ENCODE peak calls at places on chromosomes 1 and 21, in nine cellular contexts. H is testis, A is adrenal gland, V is ovary, B is tibial nerve, M is IMR-90, N is body of pancreas, S is heart left ventricle, R is stomach. L is an unnamed sample.

GRCh38 chr21:46560568-46561447 is 44.1 kb downstream of the S100B start:
- DNase-seq in H (no peak), A (no peak), V (no peak), B (no peak), M (no peak), N (no peak), S (no peak), R (peak; percentile 18), L (no peak)

GRCh38 chr1:187999973-188000372 is 1171.2 kb downstream of the PLA2G4A start:
- DNase-seq in H (no peak), A (no peak), V (no peak), B (no peak), M (peak; percentile 17), N (no peak), S (no peak), R (no peak), L (no peak)

GRCh38 chr1:17027900-17028299 is 16.2 kb upstream of the ATP13A2 start:
- DNase-seq in H (no peak), A (no peak), V (no peak), B (no peak), M (no peak), N (peak; percentile 89), S (no peak), R (no peak), L (no peak)

GRCh38 chr1:45037456-45037855 is 25.4 kb downstream of the UROD start:
- DNase-seq in H (peak; percentile 67), A (peak; percentile 58), V (no peak), B (no peak), M (peak; percentile 29), N (no peak), S (no peak), R (no peak), L (no peak)

GRCh38 chr1:221880182-221880581 is 138.3 kb upstream of the DUSP10 start:
- DNase-seq in H (no peak), A (no peak), V (no peak), B (no peak), M (peak; percentile 25), N (no peak), S (no peak), R (no peak), L (no peak)

GRCh38 chr1:93206567-93206954 is 26.0 kb downstream of the CCDC18 start:
- DNase-seq in H (no peak), A (no peak), V (no peak), B (no peak), M (no peak), N (no peak), S (no peak), R (no peak), L (no peak)

GRCh38 chr1:55696891-55697290 is 481.7 kb upstream of the USP24 start:
- DNase-seq in H (no peak), A (no peak), V (no peak), B (no peak), M (peak; percentile 32), N (no peak), S (no peak), R (no peak), L (no peak)

GRCh38 chr1:81974222-81974841 is 173.6 kb downstream of the ADGRL2 start:
- DNase-seq in H (no peak), A (no peak), V (no peak), B (no peak), M (no peak), N (no peak), S (no peak), R (no peak), L (no peak)

GRCh38 chr1:165235777-165236285 is 120.7 kb downstream of the LMX1A start:
- DNase-seq in H (peak; percentile 22), A (no peak), V (no peak), B (no peak), M (no peak), N (peak; percentile 12), S (no peak), R (no peak), L (no peak)

GRCh38 chr1:15915991-15916390 is 59.9 kb downstream of the ZBTB17 start:
- DNase-seq in H (no peak), A (no peak), V (no peak), B (no peak), M (peak; percentile 41), N (no peak), S (no peak), R (no peak), L (no peak)

GRCh38 chr1:40868051-40868723 is 6.0 kb upstream of the CITED4 start:
- DNase-seq in H (no peak), A (no peak), V (no peak), B (no peak), M (peak; percentile 84), N (peak; percentile 73), S (no peak), R (peak; percentile 50), L (no peak)

GRCh38 chr1:99858285-99858684 is 8.1 kb downstream of the AGL start:
- DNase-seq in H (no peak), A (no peak), V (no peak), B (no peak), M (no peak), N (no peak), S (no peak), R (no peak), L (no peak)

GRCh38 chr1:30808067-30808662 is 50.6 kb upstream of the LAPTM5 start:
- DNase-seq in H (no peak), A (peak; percentile 13), V (no peak), B (no peak), M (no peak), N (no peak), S (no peak), R (no peak), L (no peak)

GRCh38 chr1:38744452-38745350 is 114.9 kb downstream of the RRAGC start:
- DNase-seq in H (no peak), A (no peak), V (no peak), B (no peak), M (no peak), N (no peak), S (no peak), R (no peak), L (no peak)

GRCh38 chr1:113747376-113747775 is 11.9 kb downstream of the PHTF1 start:
- DNase-seq in H (no peak), A (no peak), V (no peak), B (no peak), M (peak; percentile 36), N (no peak), S (no peak), R (no peak), L (no peak)
- H3K27ac ChIP-seq in H (no peak overlapping the region), A (no peak overlapping the region), V (no peak overlapping the region), B (no peak overlapping the region), M (no peak overlapping the region), N (no peak overlapping the region), S (no peak overlapping the region), R (no peak overlapping the region), L (no peak overlapping the region)

DNA sequence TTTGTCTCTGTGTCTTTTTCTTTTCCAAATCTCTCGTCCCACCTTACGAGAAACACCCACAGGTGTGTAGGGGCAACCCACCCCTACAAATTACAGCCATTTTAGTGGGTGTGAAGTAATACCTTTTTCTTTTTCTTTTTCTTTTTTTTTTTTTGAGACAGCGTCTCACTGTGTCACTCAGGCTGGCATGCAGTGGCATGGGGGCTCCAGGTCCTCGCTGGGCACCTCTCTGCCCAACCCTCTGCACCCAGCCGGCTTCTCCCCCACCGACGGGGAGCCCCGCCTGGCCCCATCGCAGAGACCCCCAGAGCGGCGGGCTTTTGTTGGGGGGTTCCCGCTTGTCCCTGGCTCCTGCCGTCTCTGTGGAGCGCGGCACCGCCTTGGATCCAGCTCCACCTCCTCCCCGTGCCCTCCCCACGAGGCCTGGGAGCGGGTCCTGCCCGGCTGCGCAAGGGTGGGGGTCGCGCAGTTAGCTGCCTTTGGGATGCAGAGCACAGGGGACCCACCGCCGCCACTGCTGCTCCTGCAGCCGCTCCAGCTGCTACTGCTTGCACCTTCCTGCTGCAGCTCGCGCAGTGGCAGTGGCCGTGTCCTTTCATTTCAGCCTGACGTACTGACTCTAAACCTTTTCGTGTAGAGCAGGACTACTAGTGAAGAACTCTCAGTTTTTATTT is 10.9 kb upstream of the NVL start:
- DNase-seq in H (no peak), A (peak; percentile 36), V (no peak), B (no peak), M (no peak), N (peak; percentile 64), S (no peak), R (peak; percentile 54), L (no peak)
- TF ChIP-seq POLR2A in H (no peak), A (no peak), V (no peak), B (no peak), M (no peak), N (peak; percentile 62), S (no peak), R (no peak), L (no peak)

DNA sequence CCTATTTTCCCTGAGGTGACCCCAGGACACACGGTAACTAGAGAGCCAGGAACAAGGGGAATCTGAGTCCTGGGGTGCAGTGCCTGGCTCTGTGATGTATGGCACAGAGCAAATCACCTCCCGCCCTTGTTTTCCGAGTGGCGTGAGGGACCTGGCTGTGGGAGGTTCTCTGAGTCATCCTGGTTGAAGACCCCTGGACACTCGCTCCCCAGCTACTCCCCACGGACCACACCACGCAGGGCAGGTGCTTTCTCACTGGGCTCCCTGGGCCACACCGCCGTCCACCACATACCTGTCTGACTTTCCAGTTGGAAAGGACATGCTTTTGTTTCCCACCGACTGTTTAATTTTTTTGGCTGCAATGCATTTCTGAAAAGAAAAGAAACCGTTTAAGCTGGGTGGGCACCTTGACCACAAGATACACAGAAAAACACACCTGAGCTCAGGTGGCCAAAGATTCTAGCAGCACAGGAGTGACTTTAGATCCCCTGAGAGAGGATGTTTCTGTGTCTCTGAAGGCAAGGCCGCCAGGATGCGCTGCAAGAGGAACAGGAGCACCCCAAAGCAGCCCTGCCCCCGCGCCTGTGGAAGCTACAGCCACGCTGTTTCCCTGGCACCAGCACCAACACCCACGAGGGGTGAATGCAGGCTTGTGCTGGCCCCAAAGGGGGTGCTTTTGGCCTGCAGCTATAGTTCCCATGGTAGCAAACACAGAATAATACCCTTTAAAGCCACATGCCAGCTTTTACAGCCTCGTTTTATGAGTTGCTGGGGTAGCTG is 8.1 kb upstream of the SRM start:
- DNase-seq in H (peak; percentile 10), A (peak; percentile 9), V (no peak), B (no peak), M (no peak), N (no peak), S (no peak), R (no peak), L (peak; percentile 55)
- H3K27ac ChIP-seq in H (no peak overlapping the region), A (no peak overlapping the region), V (no peak overlapping the region), B (peak overlapping the region; percentile 70), M (no peak overlapping the region), N (no peak overlapping the region), S (no peak overlapping the region), R (no peak overlapping the region), L (peak overlapping the region; percentile 54)

DNA sequence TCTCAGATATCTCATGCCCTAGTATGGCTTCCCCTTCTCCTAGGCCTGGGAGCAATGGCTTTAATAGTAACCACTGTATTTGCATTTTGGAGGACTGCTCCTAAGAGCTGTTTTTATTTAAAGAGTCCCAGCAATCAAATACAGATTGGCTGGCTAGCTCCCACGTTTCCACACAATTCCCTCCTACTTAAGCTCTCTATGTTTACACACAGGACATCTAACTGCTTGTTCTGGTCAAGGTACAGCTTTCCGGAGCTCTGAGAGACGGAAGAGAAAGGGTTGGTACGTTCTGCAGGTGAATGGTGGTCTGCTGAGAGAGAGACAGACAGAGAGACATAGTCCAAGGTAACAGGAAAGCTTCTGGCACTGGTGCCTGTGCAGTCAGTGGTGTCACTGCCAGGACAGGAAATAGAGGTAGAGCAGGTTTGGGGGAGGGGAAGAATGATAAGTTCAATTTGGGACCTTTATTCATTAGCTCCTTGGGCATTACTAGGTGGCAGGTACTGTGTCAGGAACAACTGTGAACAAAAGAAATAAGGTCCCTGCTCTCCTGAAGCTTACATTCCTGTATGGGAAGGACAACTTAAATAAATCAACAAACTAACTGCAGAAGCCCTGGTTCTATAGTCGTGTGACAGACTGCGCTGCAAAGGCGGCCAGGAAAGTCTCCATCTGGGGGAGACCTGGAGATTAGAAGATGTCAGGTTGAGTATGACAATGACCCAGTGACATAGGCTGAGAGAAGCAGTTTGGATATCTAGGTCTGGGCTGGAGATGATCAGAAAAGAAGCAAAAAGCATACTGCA is 1.2 kb upstream of the SLC25A33 start:
- DNase-seq in H (no peak), A (no peak), V (no peak), B (no peak), M (no peak), N (peak; percentile 79), S (no peak), R (peak; percentile 61), L (peak; percentile 61)
- TF ChIP-seq POLR2A in H (no peak), A (no peak), V (no peak), B (no peak), M (no peak), N (no peak), S (no peak), R (no peak), L (no peak)

L was measured in breast epithelium.